ENCODE peak calls at places on chromosome 6, in four cellular contexts. X is tibial artery; I is stimulated activated CD8-positive, alpha-beta memory T cell treated with anti-CD3 and anti-CD28 coated beads, Interleukin-12 subunit alpha, Interleukin-12 subunit beta, amount 100 ng/mL, for 1 hour; A is EL. L is an unnamed sample.

GRCh38 chr6:166950443-166950821 is 5.9 kb downstream of the RNASET2 start:
- DNase-seq in X (no peak), I (no peak), A (no peak), L (no peak)

GRCh38 chr6:11730645-11731044 is 48.0 kb downstream of the ADTRP start:
- DNase-seq in X (no peak), I (no peak), A (no peak), L (no peak)

GRCh38 chr6:128601060-128601459 is 80.7 kb upstream of the PTPRK start:
- DNase-seq in X (no peak), I (no peak), A (no peak), L (no peak)

GRCh38 chr6:3962897-3963296 is 113.7 kb downstream of the FAM50B start:
- DNase-seq in X (no peak), I (no peak), A (no peak), L (no peak)

GRCh38 chr6:1363729-1364572 is 25.4 kb upstream of the FOXF2 start:
- DNase-seq in X (no peak), I (no peak), A (peak; percentile 70), L (no peak)

GRCh38 chr6:43811101-43812099 is 41.4 kb downstream of the VEGFA start:
- DNase-seq in X (no peak), I (no peak), A (no peak), L (no peak)

GRCh38 chr6:54910326-54910952 is 63.9 kb downstream of the FAM83B start:
- DNase-seq in X (no peak), I (no peak), A (no peak), L (no peak)

GRCh38 chr6:75526502-75527127 is 33.0 kb upstream of the FILIP1 start:
- DNase-seq in X (peak; percentile 59), I (peak; percentile 17), A (peak; percentile 76), L (peak; percentile 39)

GRCh38 chr6:10478187-10479040 is 42.7 kb upstream of the GCNT2 start:
- DNase-seq in X (no peak), I (no peak), A (peak; percentile 60), L (no peak)

GRCh38 chr6:79878142-79878748 is 69.1 kb downstream of the ELOVL4 start:
- DNase-seq in X (no peak), I (no peak), A (no peak), L (no peak)

L was measured in tibial nerve.